ENCODE peak calls at places on chromosomes 11 and 22, in five cellular contexts. E, F, B, N and Q are unnamed samples.

GRCh38 chr11:10355257-10355661 is 50.4 kb downstream of the ADM start:
- DNase-seq in E (peak; percentile 61), B (no peak), F (no peak), N (no peak), Q (peak; percentile 87)

GRCh38 chr11:134752526-134752925 is 340.5 kb upstream of the B3GAT1 start:
- DNase-seq in E (no peak), N (no peak), F (no peak), B (peak; percentile 10), Q (no peak)

GRCh38 chr11:130606781-130607511 is 158.5 kb downstream of the ADAMTS15 start:
- DNase-seq in F (no peak), B (no peak), N (peak; percentile 31), E (peak; percentile 47), Q (no peak)

GRCh38 chr22:21760640-21761039 is 25.0 kb upstream of the YPEL1 start:
- DNase-seq in N (peak; percentile 98), E (peak; percentile 46), B (no peak), F (no peak), Q (peak; percentile 52)

GRCh38 chr11:72848846-72849466 is 34.7 kb downstream of the ATG16L2 start:
- DNase-seq in N (peak; percentile 60), B (peak; percentile 80), E (peak; percentile 56), F (peak; percentile 64), Q (peak; percentile 22)

GRCh38 chr11:79314906-79315689 is 125.7 kb downstream of the TENM4 start:
- DNase-seq in N (peak; percentile 41), B (peak; percentile 85), E (peak; percentile 14), F (peak; percentile 15), Q (peak; percentile 36)

GRCh38 chr11:2118674-2119073 is 20.5 kb downstream of the IGF2 start:
- DNase-seq in B (no peak), F (no peak), N (no peak), E (no peak), Q (no peak)

GRCh38 chr22:24333301-24333700 is 62.7 kb downstream of the SPECC1L start:
- DNase-seq in N (peak; percentile 90), E (peak; percentile 90), B (no peak), F (no peak), Q (peak; percentile 54)

DNA sequence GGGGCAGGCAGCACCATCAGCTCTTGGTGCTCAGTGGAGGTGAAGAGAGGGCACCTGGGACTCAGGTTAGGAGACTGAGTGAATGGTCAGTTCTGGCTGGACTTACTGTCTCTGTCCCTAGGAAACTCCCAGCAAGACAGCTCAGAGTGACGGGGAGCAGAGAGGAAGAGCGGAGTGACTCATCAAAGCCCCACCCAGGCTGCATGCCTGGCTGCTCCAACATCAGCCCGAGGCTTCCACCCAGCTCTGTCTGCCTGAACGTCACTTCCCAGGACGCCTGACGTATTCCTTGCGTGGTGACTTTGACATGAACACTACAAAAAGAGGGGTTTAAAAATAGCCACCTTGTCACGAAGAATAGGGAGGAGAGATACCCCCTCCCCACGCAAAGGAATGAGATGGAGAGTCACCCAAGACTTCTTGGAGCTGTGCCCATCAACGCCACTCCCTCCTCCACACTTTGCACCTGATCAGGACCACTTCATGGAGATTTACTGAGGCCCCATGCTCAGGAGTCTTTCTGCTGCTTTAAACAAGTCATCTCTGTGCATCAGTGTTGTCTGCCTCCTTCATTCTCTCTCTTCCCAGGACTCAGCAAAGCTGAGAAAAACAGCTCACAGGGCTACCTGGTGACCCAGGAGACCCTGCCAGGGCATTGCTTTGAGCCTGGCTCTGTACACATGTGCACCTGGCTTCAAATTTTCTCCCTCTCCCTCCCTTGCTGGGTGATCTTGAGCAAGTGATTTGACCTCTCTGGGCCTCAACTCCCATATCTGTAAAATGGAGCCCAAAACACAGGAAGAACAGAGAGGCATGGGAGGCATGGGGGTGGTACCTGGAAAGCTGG is 83.1 kb downstream of the MN1 start:
- DNase-seq in B (peak; percentile 70), N (peak; percentile 98), F (no peak), E (peak; percentile 99), Q (peak; percentile 96)
- H3K9ac ChIP-seq in B (no peak overlapping the region), N (peak overlapping the region; percentile 47), F (no peak overlapping the region), E (peak overlapping the region; percentile 71), Q (peak overlapping the region; percentile 41)

DNA sequence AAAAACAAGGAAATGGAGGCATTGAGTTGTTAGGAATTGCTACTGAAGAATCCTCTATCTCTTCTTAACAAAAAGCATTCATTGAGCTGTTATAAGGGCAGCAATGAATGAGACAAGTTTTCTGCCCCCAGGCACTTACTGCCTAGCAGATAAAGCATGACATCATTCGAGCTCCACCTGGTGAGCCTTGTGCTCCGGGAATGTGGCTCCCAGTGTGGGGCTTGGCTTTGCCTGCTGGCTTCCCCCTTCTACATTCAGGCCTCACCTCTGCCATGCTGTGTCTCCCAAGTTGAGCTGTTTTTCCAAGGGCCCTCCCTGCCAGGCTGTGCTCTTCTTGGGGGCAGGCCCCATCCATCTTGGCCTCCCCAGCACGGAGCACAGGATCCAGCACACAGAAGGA is 56.9 kb upstream of the EIF3D start:
- DNase-seq in F (no peak), N (peak; percentile 20), E (peak; percentile 47), B (peak; percentile 67), Q (peak; percentile 76)
- H3K9ac ChIP-seq in F (no peak overlapping the region), N (no peak overlapping the region), E (no peak overlapping the region), B (no peak overlapping the region), Q (no peak overlapping the region)

GRCh38 chr11:69280994-69281393 is 13.0 kb upstream of the MYEOV start:
- DNase-seq in B (peak; percentile 57), N (peak; percentile 64), E (peak; percentile 98), F (no peak), Q (peak; percentile 96)
- H3K9ac ChIP-seq in B (no peak overlapping the region), N (no peak overlapping the region), E (peak overlapping the region; percentile 63), F (no peak overlapping the region), Q (no peak overlapping the region)

DNA sequence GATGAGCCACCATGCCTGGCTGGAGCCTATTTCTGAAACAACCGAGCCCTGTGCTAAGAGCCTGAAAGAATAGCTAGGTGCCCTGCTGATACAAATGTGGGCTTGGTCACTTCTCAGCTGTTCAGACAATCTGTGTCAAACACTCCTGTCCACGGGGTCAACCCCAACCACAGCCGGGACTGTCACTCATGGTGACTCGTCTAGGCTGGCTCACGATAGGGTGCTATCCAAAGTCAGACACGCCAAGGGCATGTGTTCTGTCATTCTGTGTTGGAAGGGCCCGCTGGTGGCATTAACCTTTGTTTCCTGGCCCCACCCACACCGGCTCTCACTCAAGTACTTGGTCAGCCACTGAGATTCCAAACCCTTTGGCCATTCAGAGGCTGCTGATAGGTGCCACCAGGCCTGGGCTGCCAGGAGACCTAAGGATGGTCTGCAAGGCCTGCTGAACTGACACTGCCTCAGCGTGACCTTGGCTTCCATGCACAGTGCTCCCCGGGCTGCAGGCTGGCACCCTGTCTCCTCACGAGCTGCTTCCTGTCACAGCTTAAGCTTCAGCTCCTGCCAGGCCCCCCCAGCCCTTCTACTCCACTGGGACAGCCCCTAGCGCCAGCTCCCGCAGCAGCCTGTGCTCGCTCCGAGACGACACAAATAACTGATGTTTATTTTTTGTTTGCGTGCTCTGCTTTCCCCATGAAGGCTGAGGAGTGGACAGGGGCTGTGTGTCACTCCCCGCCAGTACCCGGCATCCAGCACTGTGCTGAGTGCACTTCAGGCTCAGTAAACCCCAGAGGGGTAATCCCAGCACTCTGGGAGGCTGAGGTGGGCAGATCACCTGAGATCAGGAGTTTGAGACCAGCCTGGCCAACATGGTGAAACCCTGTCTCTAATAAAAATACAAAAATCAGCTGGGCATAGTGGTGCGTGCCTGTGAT is 14.3 kb upstream of the CDC42BPG start:
- DNase-seq in B (no peak), E (no peak), N (no peak), F (peak; percentile 76), Q (no peak)
- H3K9ac ChIP-seq in B (no peak overlapping the region), E (no peak overlapping the region), N (no peak overlapping the region), F (peak overlapping the region; percentile 57), Q (no peak overlapping the region)

GRCh38 chr22:40432625-40433024 is 62.2 kb downstream of the SGSM3 start:
- DNase-seq in N (no peak), F (no peak), E (no peak), B (no peak), Q (no peak)

GRCh38 chr22:40432167-40432566 is 61.8 kb downstream of the SGSM3 start:
- DNase-seq in N (no peak), F (no peak), E (no peak), B (no peak), Q (no peak)

GRCh38 chr22:40434745-40435144 is 64.4 kb downstream of the SGSM3 start:
- DNase-seq in E (no peak), N (no peak), F (no peak), B (no peak), Q (no peak)

GRCh38 chr22:40434101-40434500 is 63.7 kb downstream of the SGSM3 start:
- DNase-seq in B (no peak), N (peak; percentile 28), F (no peak), E (peak; percentile 57), Q (no peak)

DNA sequence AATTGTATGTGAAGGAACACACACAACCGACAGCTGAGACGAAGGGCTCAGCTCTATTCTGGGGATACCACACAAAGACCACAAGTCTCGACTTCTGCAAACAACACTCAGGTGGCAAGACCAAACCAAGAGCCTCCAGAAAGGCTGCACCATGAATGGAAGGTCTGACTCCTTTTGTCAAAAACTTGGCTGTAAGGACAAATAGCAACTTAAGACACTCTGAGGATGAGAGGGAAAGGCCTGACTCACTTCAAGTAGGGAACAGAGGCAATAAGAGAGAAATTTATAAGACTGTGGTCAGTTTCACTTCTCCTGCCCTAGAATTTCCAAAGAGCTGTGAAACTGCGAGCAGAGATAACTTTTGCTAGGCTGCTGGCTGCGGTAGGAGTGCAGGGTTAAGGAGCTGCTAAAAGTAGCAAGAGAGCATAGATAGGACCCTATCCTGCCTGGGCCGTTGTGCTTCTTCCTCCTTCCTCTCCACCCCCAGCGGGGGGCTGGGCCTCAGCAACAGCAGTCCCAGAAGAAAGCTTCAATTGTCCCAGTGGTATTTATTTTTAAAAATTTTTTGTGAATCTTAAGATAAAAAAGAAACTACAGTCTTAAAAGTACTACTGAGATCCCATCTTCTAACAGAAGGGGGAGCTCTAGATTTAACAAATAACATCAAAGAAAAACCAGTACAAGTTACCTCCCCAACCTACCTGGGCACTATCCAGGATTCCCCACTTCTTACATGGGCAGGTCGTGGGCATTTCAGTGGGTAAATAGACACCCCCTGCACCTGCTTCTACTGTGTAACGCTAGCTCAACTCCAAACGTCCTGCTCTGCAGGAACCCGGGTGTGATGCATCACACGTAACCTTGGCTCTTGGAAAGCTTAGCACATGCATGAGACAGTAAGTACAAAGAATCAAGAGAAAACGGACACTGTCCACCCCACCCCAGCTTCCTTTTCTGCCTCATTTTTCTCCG is 66.4 kb downstream of the SGSM3 start:
- DNase-seq in E (peak; percentile 73), N (peak; percentile 74), F (no peak), B (peak; percentile 69), Q (peak; percentile 44)
- H3K9ac ChIP-seq in E (peak overlapping the region; percentile 72), N (peak overlapping the region; percentile 76), F (no peak overlapping the region), B (no peak overlapping the region), Q (peak overlapping the region; percentile 27)